ENCODE peak calls at places on chromosomes 2 and 18, in nine cellular contexts. D is neural crest cell; Z is Calu3; S is H4; F is EH; W is NCI-H2081; Q is myocyte; V is left ventricle myocardium inferior; O is CD8-positive, alpha-beta T cell. X is an unnamed sample.

GRCh38 chr2:11104794-11105660 is 50.2 kb upstream of the SLC66A3 start:
- DNase-seq in D (no peak), Z (no peak), S (no peak), F (no peak), W (no peak), Q (no peak), V (no peak), O (no peak), X (no peak)

GRCh38 chr2:234377761-234378341 is 119.0 kb downstream of the ARL4C start:
- DNase-seq in D (no peak), Z (no peak), S (no peak), F (peak), W (no peak), Q (peak), V (no peak), O (no peak), X (no peak)

GRCh38 chr2:98778153-98778552 is 47.2 kb upstream of the MGAT4A start:
- DNase-seq in D (no peak), Z (no peak), S (no peak), F (no peak), W (no peak), Q (no peak), V (no peak), O (no peak), X (no peak)

GRCh38 chr2:173496746-173497145 is 142.1 kb downstream of the CDCA7 start:
- DNase-seq in D (no peak), Z (no peak), S (peak), F (peak), W (no peak), Q (peak), V (no peak), O (no peak), X (no peak)

GRCh38 chr18:34867520-34867919 is 157.4 kb downstream of the DTNA start:
- DNase-seq in D (peak), Z (no peak), S (peak), F (no peak), W (peak), Q (no peak), V (no peak), O (no peak), X (peak)

GRCh38 chr2:205032093-205032551 is 486.8 kb downstream of the PARD3B start:
- DNase-seq in D (no peak), Z (no peak), S (no peak), F (no peak), W (no peak), Q (no peak), V (no peak), O (no peak), X (no peak)

GRCh38 chr2:237877576-237878307 is 18.3 kb downstream of the RAMP1 start:
- DNase-seq in D (no peak), Z (no peak), S (no peak), F (no peak), W (no peak), Q (no peak), V (no peak), O (no peak), X (no peak)

GRCh38 chr2:109523121-109523520 is 90.6 kb downstream of the SEPTIN10 start:
- DNase-seq in D (no peak), Z (no peak), S (no peak), F (no peak), W (no peak), Q (no peak), V (no peak), O (no peak), X (no peak)

GRCh38 chr2:212595036-212595654 is 56.5 kb upstream of the ERBB4 start:
- DNase-seq in D (no peak), Z (no peak), S (peak), F (peak), W (peak), Q (peak), V (no peak), O (no peak), X (peak)

GRCh38 chr18:5895300-5895885 is at the start of gene TMEM200C:
- DNase-seq in D (peak), Z (no peak), S (no peak), F (peak), W (peak), Q (no peak), V (peak), O (no peak), X (no peak)

GRCh38 chr18:36756262-36756661 is 72.5 kb downstream of the TPGS2 start:
- DNase-seq in D (no peak), Z (no peak), S (no peak), F (peak), W (no peak), Q (peak), V (no peak), O (no peak), X (no peak)

GRCh38 chr2:177881001-177881748 is 191.4 kb downstream of the PDE11A start:
- DNase-seq in D (no peak), Z (no peak), S (no peak), F (no peak), W (no peak), Q (no peak), V (no peak), O (no peak), X (no peak)

GRCh38 chr2:535222-535621 is 142.0 kb downstream of the TMEM18 start:
- DNase-seq in D (no peak), Z (peak), S (no peak), F (no peak), W (peak), Q (no peak), V (no peak), O (no peak), X (peak)

GRCh38 chr18:8367217-8367988 is 241.8 kb upstream of the RAB12 start:
- DNase-seq in D (peak), Z (peak), S (no peak), F (peak), W (peak), Q (peak), V (no peak), O (no peak), X (peak)